ENCODE peak calls at places on chromosomes 6 and 20, in ten cellular contexts. One of them, this sample, is unnamed.

GRCh38 chr6:83065511-83066192 is at the start of gene UBE3D:
- DNase-seq in fibroblast of pulmonary artery: peak; percentile 85
- DNase-seq in left ventricle myocardium inferior: peak; percentile 92
- DNase-seq in GM13976: peak; percentile 92
- DNase-seq in nephron progenitor cell: peak; percentile 97
- DNase-seq in ascending aorta: peak; percentile 93
- DNase-seq in lung: peak; percentile 89
- DNase-seq in GM10248: peak; percentile 92
- DNase-seq in A549: peak; percentile 78
- DNase-seq in colonic mucosa: peak; percentile 93
- DNase-seq in this sample: peak; percentile 96

GRCh38 chr20:53116733-53117132 is 144.6 kb downstream of the TSHZ2 start:
- DNase-seq in fibroblast of pulmonary artery: no peak
- DNase-seq in left ventricle myocardium inferior: no peak
- DNase-seq in GM13976: no peak
- DNase-seq in nephron progenitor cell: no peak
- DNase-seq in ascending aorta: no peak
- DNase-seq in lung: no peak
- DNase-seq in GM10248: no peak
- DNase-seq in A549: no peak
- DNase-seq in colonic mucosa: no peak
- DNase-seq in this sample: no peak

GRCh38 chr20:11891827-11892521 is 25.7 kb upstream of the BTBD3 start:
- DNase-seq in fibroblast of pulmonary artery: peak; percentile 73
- DNase-seq in left ventricle myocardium inferior: peak; percentile 58
- DNase-seq in GM13976: peak; percentile 55
- DNase-seq in nephron progenitor cell: peak; percentile 77
- DNase-seq in ascending aorta: peak; percentile 71
- DNase-seq in lung: peak; percentile 76
- DNase-seq in GM10248: peak; percentile 47
- DNase-seq in A549: peak; percentile 77
- DNase-seq in colonic mucosa: peak; percentile 83
- DNase-seq in this sample: peak; percentile 78

GRCh38 chr6:43075791-43076092 is 372 bp upstream of the PTK7 start:
- DNase-seq in fibroblast of pulmonary artery: no peak
- DNase-seq in left ventricle myocardium inferior: no peak
- DNase-seq in GM13976: no peak
- DNase-seq in nephron progenitor cell: no peak
- DNase-seq in ascending aorta: no peak
- DNase-seq in lung: no peak
- DNase-seq in GM10248: no peak
- DNase-seq in A549: no peak
- DNase-seq in colonic mucosa: no peak
- DNase-seq in this sample: no peak

GRCh38 chr6:2718334-2719052 is 32.2 kb downstream of the MYLK4 start:
- DNase-seq in fibroblast of pulmonary artery: peak; percentile 61
- DNase-seq in left ventricle myocardium inferior: no peak
- DNase-seq in GM13976: no peak
- DNase-seq in nephron progenitor cell: no peak
- DNase-seq in ascending aorta: no peak
- DNase-seq in lung: no peak
- DNase-seq in GM10248: no peak
- DNase-seq in A549: no peak
- DNase-seq in colonic mucosa: no peak
- DNase-seq in this sample: no peak

GRCh38 chr6:15791401-15792137 is 128.7 kb upstream of the DTNBP1 start:
- DNase-seq in fibroblast of pulmonary artery: peak; percentile 6
- DNase-seq in left ventricle myocardium inferior: no peak
- DNase-seq in GM13976: no peak
- DNase-seq in nephron progenitor cell: no peak
- DNase-seq in ascending aorta: no peak
- DNase-seq in lung: peak; percentile 28
- DNase-seq in GM10248: no peak
- DNase-seq in A549: no peak
- DNase-seq in colonic mucosa: peak; percentile 18
- DNase-seq in this sample: no peak

GRCh38 chr6:170097505-170098427 is 193.1 kb downstream of the DLL1 start:
- DNase-seq in fibroblast of pulmonary artery: no peak
- DNase-seq in left ventricle myocardium inferior: no peak
- DNase-seq in GM13976: no peak
- DNase-seq in nephron progenitor cell: no peak
- DNase-seq in ascending aorta: peak; percentile 57
- DNase-seq in lung: no peak
- DNase-seq in GM10248: no peak
- DNase-seq in A549: no peak
- DNase-seq in colonic mucosa: peak; percentile 12
- DNase-seq in this sample: no peak

GRCh38 chr6:26105842-26106241 is 18.6 kb downstream of the HFE start:
- DNase-seq in fibroblast of pulmonary artery: no peak
- DNase-seq in left ventricle myocardium inferior: no peak
- DNase-seq in GM13976: no peak
- DNase-seq in nephron progenitor cell: no peak
- DNase-seq in ascending aorta: no peak
- DNase-seq in lung: no peak
- DNase-seq in GM10248: no peak
- DNase-seq in A549: no peak
- DNase-seq in colonic mucosa: no peak
- DNase-seq in this sample: no peak

GRCh38 chr20:38304845-38305447 is 990 bp downstream of the BPI start:
- DNase-seq in fibroblast of pulmonary artery: peak; percentile 58
- DNase-seq in left ventricle myocardium inferior: no peak
- DNase-seq in GM13976: peak; percentile 60
- DNase-seq in nephron progenitor cell: peak; percentile 26
- DNase-seq in ascending aorta: no peak
- DNase-seq in lung: peak; percentile 44
- DNase-seq in GM10248: peak; percentile 47
- DNase-seq in A549: peak; percentile 43
- DNase-seq in colonic mucosa: peak; percentile 33
- DNase-seq in this sample: no peak

GRCh38 chr6:142322066-142322465 is 20.3 kb downstream of the ADGRG6 start:
- DNase-seq in fibroblast of pulmonary artery: no peak
- DNase-seq in left ventricle myocardium inferior: no peak
- DNase-seq in GM13976: no peak
- DNase-seq in nephron progenitor cell: no peak
- DNase-seq in ascending aorta: no peak
- DNase-seq in lung: no peak
- DNase-seq in GM10248: no peak
- DNase-seq in A549: no peak
- DNase-seq in colonic mucosa: no peak
- DNase-seq in this sample: no peak

GRCh38 chr20:8331740-8332412 is 199.8 kb downstream of the PLCB1 start:
- DNase-seq in fibroblast of pulmonary artery: peak; percentile 81
- DNase-seq in left ventricle myocardium inferior: peak; percentile 19
- DNase-seq in GM13976: no peak
- DNase-seq in nephron progenitor cell: no peak
- DNase-seq in ascending aorta: no peak
- DNase-seq in lung: no peak
- DNase-seq in GM10248: no peak
- DNase-seq in A549: no peak
- DNase-seq in colonic mucosa: no peak
- DNase-seq in this sample: peak; percentile 43

GRCh38 chr6:128882991-128883571 is at the start of gene LAMA2:
- DNase-seq in fibroblast of pulmonary artery: peak; percentile 82
- DNase-seq in left ventricle myocardium inferior: peak; percentile 91
- DNase-seq in GM13976: no peak
- DNase-seq in nephron progenitor cell: peak; percentile 81
- DNase-seq in ascending aorta: peak; percentile 79
- DNase-seq in lung: peak; percentile 50
- DNase-seq in GM10248: no peak
- DNase-seq in A549: no peak
- DNase-seq in colonic mucosa: peak; percentile 45
- DNase-seq in this sample: peak; percentile 62

GRCh38 chr20:49207071-49207470 is 12.1 kb upstream of the DDX27 start:
- DNase-seq in fibroblast of pulmonary artery: no peak
- DNase-seq in left ventricle myocardium inferior: no peak
- DNase-seq in GM13976: peak; percentile 45
- DNase-seq in nephron progenitor cell: no peak
- DNase-seq in ascending aorta: no peak
- DNase-seq in lung: no peak
- DNase-seq in GM10248: peak; percentile 35
- DNase-seq in A549: peak; percentile 54
- DNase-seq in colonic mucosa: no peak
- DNase-seq in this sample: no peak

GRCh38 chr6:152595507-152595906 is 41.7 kb downstream of the SYNE1 start:
- DNase-seq in fibroblast of pulmonary artery: peak; percentile 36
- DNase-seq in left ventricle myocardium inferior: no peak
- DNase-seq in GM13976: no peak
- DNase-seq in nephron progenitor cell: no peak
- DNase-seq in ascending aorta: no peak
- DNase-seq in lung: no peak
- DNase-seq in GM10248: no peak
- DNase-seq in A549: peak; percentile 10
- DNase-seq in colonic mucosa: no peak
- DNase-seq in this sample: no peak
- TF ChIP-seq CTCF in fibroblast of pulmonary artery: peak; percentile 71
- TF ChIP-seq CTCF in left ventricle myocardium inferior: peak; percentile 46
- TF ChIP-seq CTCF in GM13976: no peak
- TF ChIP-seq CTCF in nephron progenitor cell: peak; percentile 46
- TF ChIP-seq CTCF in ascending aorta: peak; percentile 10
- TF ChIP-seq CTCF in lung: no peak
- TF ChIP-seq CTCF in GM10248: no peak
- TF ChIP-seq CTCF in A549: no peak
- TF ChIP-seq CTCF in colonic mucosa: no peak
- TF ChIP-seq CTCF in this sample: peak; percentile 18

GRCh38 chr6:54697423-54697822 is 149.1 kb upstream of the FAM83B start:
- DNase-seq in fibroblast of pulmonary artery: no peak
- DNase-seq in left ventricle myocardium inferior: no peak
- DNase-seq in GM13976: no peak
- DNase-seq in nephron progenitor cell: no peak
- DNase-seq in ascending aorta: no peak
- DNase-seq in lung: no peak
- DNase-seq in GM10248: no peak
- DNase-seq in A549: peak; percentile 5
- DNase-seq in colonic mucosa: no peak
- DNase-seq in this sample: no peak
- TF ChIP-seq CTCF in fibroblast of pulmonary artery: peak; percentile 13
- TF ChIP-seq CTCF in left ventricle myocardium inferior: no peak
- TF ChIP-seq CTCF in GM13976: peak; percentile 15
- TF ChIP-seq CTCF in nephron progenitor cell: no peak
- TF ChIP-seq CTCF in ascending aorta: no peak
- TF ChIP-seq CTCF in lung: no peak
- TF ChIP-seq CTCF in GM10248: peak; percentile 24
- TF ChIP-seq CTCF in A549: peak; percentile 23
- TF ChIP-seq CTCF in colonic mucosa: no peak
- TF ChIP-seq CTCF in this sample: peak; percentile 47

DNA sequence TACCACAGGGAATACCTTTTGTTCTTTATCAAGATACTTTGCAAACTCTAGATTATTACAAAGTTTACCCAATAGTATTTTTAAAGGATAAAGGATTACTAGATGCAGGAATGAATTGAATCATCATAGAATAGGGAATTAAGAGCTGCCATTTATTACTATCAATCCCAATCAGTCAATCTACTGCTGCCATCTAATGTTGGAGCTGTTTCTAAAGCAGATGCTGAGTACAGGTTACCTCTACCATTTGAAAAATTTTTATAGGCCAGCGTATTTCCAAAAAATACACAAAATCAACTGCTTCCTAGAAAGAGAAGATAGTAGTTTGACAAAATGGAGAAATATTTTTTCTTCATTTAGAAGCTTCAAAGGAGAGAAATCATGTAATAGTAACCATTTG is 520.4 kb downstream of the ADGRB3 start:
- DNase-seq in fibroblast of pulmonary artery: peak; percentile 15
- DNase-seq in left ventricle myocardium inferior: no peak
- DNase-seq in GM13976: no peak
- DNase-seq in nephron progenitor cell: no peak
- DNase-seq in ascending aorta: no peak
- DNase-seq in lung: no peak
- DNase-seq in GM10248: no peak
- DNase-seq in A549: no peak
- DNase-seq in colonic mucosa: no peak
- DNase-seq in this sample: no peak
- TF ChIP-seq CTCF in fibroblast of pulmonary artery: no peak
- TF ChIP-seq CTCF in left ventricle myocardium inferior: no peak
- TF ChIP-seq CTCF in GM13976: no peak
- TF ChIP-seq CTCF in nephron progenitor cell: no peak
- TF ChIP-seq CTCF in ascending aorta: no peak
- TF ChIP-seq CTCF in lung: no peak
- TF ChIP-seq CTCF in GM10248: no peak
- TF ChIP-seq CTCF in A549: no peak
- TF ChIP-seq CTCF in colonic mucosa: no peak
- TF ChIP-seq CTCF in this sample: no peak

GRCh38 chr6:106688177-106688951 is 59.0 kb downstream of the QRSL1 start:
- DNase-seq in fibroblast of pulmonary artery: no peak
- DNase-seq in left ventricle myocardium inferior: no peak
- DNase-seq in GM13976: no peak
- DNase-seq in nephron progenitor cell: no peak
- DNase-seq in ascending aorta: no peak
- DNase-seq in lung: no peak
- DNase-seq in GM10248: peak; percentile 22
- DNase-seq in A549: peak; percentile 7
- DNase-seq in colonic mucosa: no peak
- DNase-seq in this sample: no peak
- TF ChIP-seq CTCF in fibroblast of pulmonary artery: no peak
- TF ChIP-seq CTCF in left ventricle myocardium inferior: no peak
- TF ChIP-seq CTCF in GM13976: no peak
- TF ChIP-seq CTCF in nephron progenitor cell: no peak
- TF ChIP-seq CTCF in ascending aorta: no peak
- TF ChIP-seq CTCF in lung: no peak
- TF ChIP-seq CTCF in GM10248: no peak
- TF ChIP-seq CTCF in A549: no peak
- TF ChIP-seq CTCF in colonic mucosa: no peak
- TF ChIP-seq CTCF in this sample: no peak

DNA sequence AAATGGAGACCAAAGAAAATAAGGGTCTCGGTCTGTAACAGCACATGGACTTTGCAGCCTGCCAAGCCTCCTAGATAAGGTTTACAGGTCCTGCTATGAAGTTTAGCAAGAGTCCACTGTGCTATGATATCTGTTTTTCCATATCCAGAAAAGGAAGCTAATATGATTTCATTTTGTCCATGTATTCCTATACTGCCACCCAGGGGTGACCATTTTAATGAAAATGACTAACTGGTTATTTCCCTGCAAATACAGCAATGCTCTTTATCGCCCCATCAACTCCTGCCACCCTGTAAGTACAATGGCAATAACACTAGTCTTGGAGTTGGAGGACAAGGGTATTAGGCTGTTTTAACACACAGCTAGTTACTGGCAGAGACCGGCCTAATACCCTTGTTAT is 115.2 kb upstream of the GLP1R start:
- DNase-seq in fibroblast of pulmonary artery: peak; percentile 7
- DNase-seq in left ventricle myocardium inferior: no peak
- DNase-seq in GM13976: no peak
- DNase-seq in nephron progenitor cell: no peak
- DNase-seq in ascending aorta: no peak
- DNase-seq in lung: no peak
- DNase-seq in GM10248: no peak
- DNase-seq in A549: peak; percentile 20
- DNase-seq in colonic mucosa: no peak
- DNase-seq in this sample: no peak
- TF ChIP-seq CTCF in fibroblast of pulmonary artery: peak; percentile 26
- TF ChIP-seq CTCF in left ventricle myocardium inferior: no peak
- TF ChIP-seq CTCF in GM13976: no peak
- TF ChIP-seq CTCF in nephron progenitor cell: no peak
- TF ChIP-seq CTCF in ascending aorta: no peak
- TF ChIP-seq CTCF in lung: no peak
- TF ChIP-seq CTCF in GM10248: no peak
- TF ChIP-seq CTCF in A549: peak; percentile 13
- TF ChIP-seq CTCF in colonic mucosa: no peak
- TF ChIP-seq CTCF in this sample: no peak